ENCODE peak calls at places on chromosomes 1 and 21, in eight cellular contexts. One of them, this sample, is unnamed.

GRCh38 chr1:5927506-5928370 is 64.5 kb downstream of the NPHP4 start:
- DNase-seq in BE2C: no peak
- DNase-seq in fibroblast of villous mesenchyme: no peak
- DNase-seq in sigmoid colon: no peak
- DNase-seq in AG09319: no peak
- DNase-seq in AG04450: no peak
- DNase-seq in kidney: no peak
- DNase-seq in left ventricle myocardium inferior: no peak
- DNase-seq in this sample: no peak

GRCh38 chr1:234261545-234261944 is 111.7 kb upstream of the COA6 start:
- DNase-seq in BE2C: no peak
- DNase-seq in fibroblast of villous mesenchyme: no peak
- DNase-seq in sigmoid colon: no peak
- DNase-seq in AG09319: no peak
- DNase-seq in AG04450: no peak
- DNase-seq in kidney: no peak
- DNase-seq in left ventricle myocardium inferior: no peak
- DNase-seq in this sample: no peak

GRCh38 chr1:53369761-53370160 is 41.9 kb upstream of the LRP8 start:
- DNase-seq in BE2C: no peak
- DNase-seq in fibroblast of villous mesenchyme: no peak
- DNase-seq in sigmoid colon: no peak
- DNase-seq in AG09319: no peak
- DNase-seq in AG04450: no peak
- DNase-seq in kidney: peak
- DNase-seq in left ventricle myocardium inferior: no peak
- DNase-seq in this sample: no peak

GRCh38 chr1:157133431-157133830 is 4.8 kb downstream of the ETV3 start:
- DNase-seq in BE2C: no peak
- DNase-seq in fibroblast of villous mesenchyme: no peak
- DNase-seq in sigmoid colon: no peak
- DNase-seq in AG09319: no peak
- DNase-seq in AG04450: no peak
- DNase-seq in kidney: no peak
- DNase-seq in left ventricle myocardium inferior: no peak
- DNase-seq in this sample: no peak

GRCh38 chr1:198320748-198321147 is 163.9 kb downstream of the NEK7 start:
- DNase-seq in BE2C: no peak
- DNase-seq in fibroblast of villous mesenchyme: no peak
- DNase-seq in sigmoid colon: no peak
- DNase-seq in AG09319: no peak
- DNase-seq in AG04450: no peak
- DNase-seq in kidney: no peak
- DNase-seq in left ventricle myocardium inferior: no peak
- DNase-seq in this sample: no peak

GRCh38 chr21:20591294-20591693 is 406.9 kb upstream of the NCAM2 start:
- DNase-seq in BE2C: no peak
- DNase-seq in fibroblast of villous mesenchyme: no peak
- DNase-seq in sigmoid colon: no peak
- DNase-seq in AG09319: no peak
- DNase-seq in AG04450: no peak
- DNase-seq in kidney: no peak
- DNase-seq in left ventricle myocardium inferior: no peak
- DNase-seq in this sample: peak

GRCh38 chr1:6260433-6260934 is 414 bp downstream of the GPR153 start:
- DNase-seq in BE2C: no peak
- DNase-seq in fibroblast of villous mesenchyme: peak
- DNase-seq in sigmoid colon: peak
- DNase-seq in AG09319: no peak
- DNase-seq in AG04450: no peak
- DNase-seq in kidney: no peak
- DNase-seq in left ventricle myocardium inferior: peak
- DNase-seq in this sample: no peak

GRCh38 chr21:43290529-43291346 is 121.9 kb downstream of the CRYAA start:
- DNase-seq in BE2C: peak
- DNase-seq in fibroblast of villous mesenchyme: no peak
- DNase-seq in sigmoid colon: no peak
- DNase-seq in AG09319: no peak
- DNase-seq in AG04450: no peak
- DNase-seq in kidney: peak
- DNase-seq in left ventricle myocardium inferior: peak
- DNase-seq in this sample: no peak

GRCh38 chr1:1222575-1223225 is 8.7 kb upstream of the TNFRSF4 start:
- DNase-seq in BE2C: no peak
- DNase-seq in fibroblast of villous mesenchyme: no peak
- DNase-seq in sigmoid colon: no peak
- DNase-seq in AG09319: no peak
- DNase-seq in AG04450: no peak
- DNase-seq in kidney: no peak
- DNase-seq in left ventricle myocardium inferior: no peak
- DNase-seq in this sample: no peak

GRCh38 chr21:41836166-41837015 is 42.8 kb downstream of the PRDM15 start:
- DNase-seq in BE2C: no peak
- DNase-seq in fibroblast of villous mesenchyme: no peak
- DNase-seq in sigmoid colon: no peak
- DNase-seq in AG09319: no peak
- DNase-seq in AG04450: no peak
- DNase-seq in kidney: no peak
- DNase-seq in left ventricle myocardium inferior: no peak
- DNase-seq in this sample: no peak

GRCh38 chr1:33299461-33300155 is 21.3 kb downstream of the A3GALT2 start:
- DNase-seq in BE2C: no peak
- DNase-seq in fibroblast of villous mesenchyme: no peak
- DNase-seq in sigmoid colon: peak
- DNase-seq in AG09319: no peak
- DNase-seq in AG04450: no peak
- DNase-seq in kidney: no peak
- DNase-seq in left ventricle myocardium inferior: no peak
- DNase-seq in this sample: no peak

GRCh38 chr1:164504699-164505098 is 54.3 kb upstream of the PBX1 start:
- DNase-seq in BE2C: no peak
- DNase-seq in fibroblast of villous mesenchyme: peak
- DNase-seq in sigmoid colon: no peak
- DNase-seq in AG09319: no peak
- DNase-seq in AG04450: no peak
- DNase-seq in kidney: no peak
- DNase-seq in left ventricle myocardium inferior: no peak
- DNase-seq in this sample: peak

GRCh38 chr1:3443759-3444697 is 10.4 kb upstream of the ARHGEF16 start:
- DNase-seq in BE2C: no peak
- DNase-seq in fibroblast of villous mesenchyme: no peak
- DNase-seq in sigmoid colon: no peak
- DNase-seq in AG09319: no peak
- DNase-seq in AG04450: no peak
- DNase-seq in kidney: peak
- DNase-seq in left ventricle myocardium inferior: no peak
- DNase-seq in this sample: no peak

GRCh38 chr1:19220080-19220846 is 10.2 kb upstream of the UBR4 start:
- DNase-seq in BE2C: no peak
- DNase-seq in fibroblast of villous mesenchyme: no peak
- DNase-seq in sigmoid colon: no peak
- DNase-seq in AG09319: no peak
- DNase-seq in AG04450: no peak
- DNase-seq in kidney: no peak
- DNase-seq in left ventricle myocardium inferior: no peak
- DNase-seq in this sample: no peak

GRCh38 chr1:98940680-98941079 is 64.0 kb downstream of the PLPPR5 start:
- DNase-seq in BE2C: peak
- DNase-seq in fibroblast of villous mesenchyme: peak
- DNase-seq in sigmoid colon: no peak
- DNase-seq in AG09319: peak
- DNase-seq in AG04450: peak
- DNase-seq in kidney: no peak
- DNase-seq in left ventricle myocardium inferior: no peak
- DNase-seq in this sample: no peak

GRCh38 chr21:45963225-45963555 is 18.4 kb upstream of the COL6A1 start:
- DNase-seq in BE2C: no peak
- DNase-seq in fibroblast of villous mesenchyme: no peak
- DNase-seq in sigmoid colon: peak
- DNase-seq in AG09319: no peak
- DNase-seq in AG04450: no peak
- DNase-seq in kidney: no peak
- DNase-seq in left ventricle myocardium inferior: no peak
- DNase-seq in this sample: no peak

GRCh38 chr1:203871114-203871875 is 9.9 kb downstream of the SNRPE start:
- DNase-seq in BE2C: peak
- DNase-seq in fibroblast of villous mesenchyme: peak
- DNase-seq in sigmoid colon: peak
- DNase-seq in AG09319: peak
- DNase-seq in AG04450: peak
- DNase-seq in kidney: no peak
- DNase-seq in left ventricle myocardium inferior: no peak
- DNase-seq in this sample: no peak

GRCh38 chr1:53377438-53377841 is 49.6 kb upstream of the LRP8 start:
- DNase-seq in BE2C: no peak
- DNase-seq in fibroblast of villous mesenchyme: no peak
- DNase-seq in sigmoid colon: no peak
- DNase-seq in AG09319: no peak
- DNase-seq in AG04450: no peak
- DNase-seq in kidney: peak
- DNase-seq in left ventricle myocardium inferior: no peak
- DNase-seq in this sample: no peak

GRCh38 chr1:235588916-235589515 is 60.6 kb downstream of the GNG4 start:
- DNase-seq in BE2C: no peak
- DNase-seq in fibroblast of villous mesenchyme: peak
- DNase-seq in sigmoid colon: no peak
- DNase-seq in AG09319: no peak
- DNase-seq in AG04450: no peak
- DNase-seq in kidney: peak
- DNase-seq in left ventricle myocardium inferior: no peak
- DNase-seq in this sample: no peak

GRCh38 chr1:235588156-235588555 is 61.4 kb downstream of the GNG4 start:
- DNase-seq in BE2C: no peak
- DNase-seq in fibroblast of villous mesenchyme: no peak
- DNase-seq in sigmoid colon: no peak
- DNase-seq in AG09319: no peak
- DNase-seq in AG04450: no peak
- DNase-seq in kidney: peak
- DNase-seq in left ventricle myocardium inferior: no peak
- DNase-seq in this sample: no peak

GRCh38 chr1:235584973-235585372 is 64.6 kb downstream of the GNG4 start:
- DNase-seq in BE2C: no peak
- DNase-seq in fibroblast of villous mesenchyme: no peak
- DNase-seq in sigmoid colon: no peak
- DNase-seq in AG09319: no peak
- DNase-seq in AG04450: no peak
- DNase-seq in kidney: no peak
- DNase-seq in left ventricle myocardium inferior: no peak
- DNase-seq in this sample: no peak

GRCh38 chr1:235586992-235587391 is 62.6 kb downstream of the GNG4 start:
- DNase-seq in BE2C: no peak
- DNase-seq in fibroblast of villous mesenchyme: no peak
- DNase-seq in sigmoid colon: no peak
- DNase-seq in AG09319: no peak
- DNase-seq in AG04450: no peak
- DNase-seq in kidney: peak
- DNase-seq in left ventricle myocardium inferior: no peak
- DNase-seq in this sample: no peak

GRCh38 chr1:235586413-235586812 is 63.2 kb downstream of the GNG4 start:
- DNase-seq in BE2C: no peak
- DNase-seq in fibroblast of villous mesenchyme: no peak
- DNase-seq in sigmoid colon: no peak
- DNase-seq in AG09319: no peak
- DNase-seq in AG04450: no peak
- DNase-seq in kidney: no peak
- DNase-seq in left ventricle myocardium inferior: no peak
- DNase-seq in this sample: no peak
- TF ChIP-seq CTCF in BE2C: no peak
- TF ChIP-seq CTCF in fibroblast of villous mesenchyme: peak
- TF ChIP-seq CTCF in sigmoid colon: no peak
- TF ChIP-seq CTCF in AG09319: no peak
- TF ChIP-seq CTCF in AG04450: no peak
- TF ChIP-seq CTCF in kidney: no peak
- TF ChIP-seq CTCF in left ventricle myocardium inferior: no peak
- TF ChIP-seq CTCF in this sample: no peak

DNA sequence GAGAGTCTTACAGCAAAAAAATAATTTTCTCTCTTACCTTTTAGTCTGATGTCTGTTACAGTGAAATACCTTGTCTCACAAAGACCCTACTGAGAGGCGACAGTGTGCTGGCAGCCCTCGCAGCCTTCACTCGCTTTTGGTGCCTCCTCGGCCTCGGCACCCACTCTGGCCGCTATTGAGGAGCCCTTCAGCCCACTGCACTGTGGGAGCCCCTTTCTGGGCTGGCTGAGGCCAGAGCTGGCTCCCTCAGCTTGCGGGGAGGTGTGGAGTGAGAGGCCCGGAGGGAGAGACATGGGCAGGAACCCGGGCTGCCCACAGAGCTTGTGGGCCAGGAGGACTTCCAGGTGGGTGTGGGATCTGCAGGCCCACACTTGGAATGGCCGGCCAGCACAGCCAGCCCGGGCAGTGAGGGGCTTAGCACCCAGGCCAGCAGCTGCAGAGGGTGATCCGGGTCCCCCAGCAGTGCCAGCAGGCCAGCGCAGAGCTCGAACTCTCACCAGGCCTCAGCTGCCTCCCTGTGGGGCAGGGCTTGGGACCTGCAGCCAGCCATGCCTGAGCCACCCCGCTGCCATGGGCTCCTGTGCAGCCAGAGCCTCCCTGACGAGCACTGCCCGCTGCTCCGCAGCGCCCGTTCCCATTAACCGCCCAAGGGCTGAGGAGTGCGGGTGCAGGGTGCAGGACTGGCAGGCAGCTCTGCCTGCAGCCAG is 10.8 kb upstream of the CFHR1 start:
- DNase-seq in BE2C: no peak
- DNase-seq in fibroblast of villous mesenchyme: no peak
- DNase-seq in sigmoid colon: no peak
- DNase-seq in AG09319: no peak
- DNase-seq in AG04450: no peak
- DNase-seq in kidney: peak
- DNase-seq in left ventricle myocardium inferior: no peak
- DNase-seq in this sample: no peak
- TF ChIP-seq CTCF in BE2C: no peak
- TF ChIP-seq CTCF in fibroblast of villous mesenchyme: no peak
- TF ChIP-seq CTCF in sigmoid colon: no peak
- TF ChIP-seq CTCF in AG09319: no peak
- TF ChIP-seq CTCF in AG04450: no peak
- TF ChIP-seq CTCF in kidney: no peak
- TF ChIP-seq CTCF in left ventricle myocardium inferior: no peak
- TF ChIP-seq CTCF in this sample: no peak

GRCh38 chr1:244652699-244653438 is at the start of gene DESI2:
- DNase-seq in BE2C: peak
- DNase-seq in fibroblast of villous mesenchyme: peak
- DNase-seq in sigmoid colon: peak
- DNase-seq in AG09319: peak
- DNase-seq in AG04450: peak
- DNase-seq in kidney: peak
- DNase-seq in left ventricle myocardium inferior: peak
- DNase-seq in this sample: peak
- TF ChIP-seq CTCF in BE2C: peak
- TF ChIP-seq CTCF in fibroblast of villous mesenchyme: peak
- TF ChIP-seq CTCF in sigmoid colon: no peak
- TF ChIP-seq CTCF in AG09319: peak
- TF ChIP-seq CTCF in AG04450: peak
- TF ChIP-seq CTCF in kidney: peak
- TF ChIP-seq CTCF in left ventricle myocardium inferior: peak
- TF ChIP-seq CTCF in this sample: peak

DNA sequence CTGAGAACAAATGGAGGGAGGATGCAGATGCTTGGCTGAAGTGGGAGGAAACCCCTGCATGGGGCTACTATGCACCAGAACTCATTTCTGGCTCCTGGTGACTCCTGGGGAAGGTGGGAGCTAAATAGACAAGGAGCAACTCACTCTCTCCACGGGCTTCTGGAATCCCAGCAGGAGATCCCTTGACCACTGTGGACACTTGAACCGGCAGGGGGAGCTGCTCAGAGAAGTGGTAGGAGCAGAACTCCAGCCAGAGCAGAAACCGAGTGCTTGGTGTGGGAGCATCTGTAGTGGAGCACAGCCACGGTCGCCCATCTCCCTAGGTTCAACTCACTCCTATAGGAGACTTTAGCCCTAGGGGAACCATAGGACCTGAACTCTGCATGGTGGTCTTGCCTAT is 205.6 kb upstream of the GJB5 start:
- DNase-seq in BE2C: peak
- DNase-seq in fibroblast of villous mesenchyme: no peak
- DNase-seq in sigmoid colon: no peak
- DNase-seq in AG09319: no peak
- DNase-seq in AG04450: no peak
- DNase-seq in kidney: no peak
- DNase-seq in left ventricle myocardium inferior: no peak
- DNase-seq in this sample: no peak
- TF ChIP-seq CTCF in BE2C: peak
- TF ChIP-seq CTCF in fibroblast of villous mesenchyme: no peak
- TF ChIP-seq CTCF in sigmoid colon: no peak
- TF ChIP-seq CTCF in AG09319: peak
- TF ChIP-seq CTCF in AG04450: peak
- TF ChIP-seq CTCF in kidney: no peak
- TF ChIP-seq CTCF in left ventricle myocardium inferior: no peak
- TF ChIP-seq CTCF in this sample: no peak

This sample was measured in retinal pigment epithelial cell.